ENCODE peak calls at places on chromosome 20, in four cellular contexts. D is Peyer's patch, Y is brain microvascular endothelial cell, V is A549. O is an unnamed sample.

GRCh38 chr20:24996449-24997195 is 4.1 kb upstream of the APMAP start:
- DNase-seq in Y (no peak), D (peak; percentile 53), V (no peak), O (no peak)

GRCh38 chr20:34637245-34638185 is 39.4 kb downstream of the PIGU start:
- DNase-seq in V (no peak), Y (peak; percentile 61), D (no peak), O (no peak)

GRCh38 chr20:17734374-17734773 is 34.6 kb downstream of the BANF2 start:
- DNase-seq in V (no peak), Y (no peak), D (no peak), O (no peak)

GRCh38 chr20:21280496-21281016 is 22.6 kb upstream of the XRN2 start:
- DNase-seq in Y (no peak), V (no peak), D (no peak), O (no peak)

GRCh38 chr20:46962452-46963195 is 68.0 kb downstream of the EYA2 start:
- DNase-seq in Y (no peak), V (no peak), D (no peak), O (no peak)

GRCh38 chr20:32993484-32994050 is 10.7 kb downstream of the SUN5 start:
- DNase-seq in V (no peak), D (no peak), Y (no peak), O (no peak)

GRCh38 chr20:14790771-14791517 is 453.5 kb upstream of the FLRT3 start:
- DNase-seq in Y (peak; percentile 20), V (no peak), D (no peak), O (no peak)

GRCh38 chr20:38217791-38218565 is 42.6 kb downstream of the KIAA1755 start:
- DNase-seq in Y (peak; percentile 96), V (peak; percentile 92), D (no peak), O (no peak)

GRCh38 chr20:62760536-62761057 is 35.7 kb upstream of the MRGBP start:
- DNase-seq in D (no peak), V (no peak), Y (no peak), O (no peak)

GRCh38 chr20:37267684-37268313 is 6.2 kb upstream of the GHRH start:
- DNase-seq in Y (no peak), V (no peak), D (no peak), O (no peak)

GRCh38 chr20:54431545-54431944 is 43.8 kb upstream of the DOK5 start:
- DNase-seq in D (no peak), V (no peak), Y (no peak), O (no peak)

GRCh38 chr20:4813839-4814695 is 92.4 kb downstream of the PRND start:
- DNase-seq in D (no peak), Y (no peak), V (no peak), O (peak; percentile 89)
- H3K4me3 ChIP-seq in D (peak overlapping the region; percentile 36), Y (no peak overlapping the region), V (no peak overlapping the region), O (peak overlapping the region; percentile 61)

GRCh38 chr20:19457551-19457950 is 245.1 kb downstream of the SLC24A3 start:
- DNase-seq in Y (no peak), D (no peak), V (no peak), O (no peak)
- TF ChIP-seq CTCF in Y (no peak), D (no peak), V (no peak), O (no peak)

GRCh38 chr20:57659789-57660509 is 39.7 kb upstream of the ZBP1 start:
- DNase-seq in V (no peak), D (peak; percentile 39), Y (no peak), O (no peak)

GRCh38 chr20:57661201-57662027 is 41.2 kb upstream of the ZBP1 start:
- DNase-seq in D (peak; percentile 41), V (no peak), Y (no peak), O (no peak)

GRCh38 chr20:57662028-57662312 is 41.7 kb upstream of the ZBP1 start:
- DNase-seq in V (no peak), D (no peak), Y (no peak), O (no peak)

GRCh38 chr20:57659131-57659788 is 39.0 kb upstream of the ZBP1 start:
- DNase-seq in V (no peak), Y (no peak), D (peak; percentile 42), O (no peak)

GRCh38 chr20:57660510-57661199 is 40.4 kb upstream of the ZBP1 start:
- DNase-seq in V (no peak), D (peak; percentile 28), Y (no peak), O (no peak)
- H3K4me3 ChIP-seq in V (no peak overlapping the region), D (no peak overlapping the region), Y (no peak overlapping the region), O (no peak overlapping the region)

GRCh38 chr20:7025635-7026034 is 258.1 kb downstream of the BMP2 start:
- DNase-seq in Y (no peak), V (no peak), D (no peak), O (no peak)

GRCh38 chr20:7029005-7029404 is 261.5 kb downstream of the BMP2 start:
- DNase-seq in V (no peak), Y (no peak), D (no peak), O (no peak)

GRCh38 chr20:7031222-7031621 is 263.7 kb downstream of the BMP2 start:
- DNase-seq in D (no peak), Y (no peak), V (peak; percentile 5), O (no peak)
- TF ChIP-seq CTCF in D (no peak), Y (peak; percentile 38), V (no peak), O (no peak)

GRCh38 chr20:7375905-7376304 is 564.4 kb downstream of the HAO1 start:
- DNase-seq in V (no peak), D (no peak), Y (no peak), O (peak; percentile 1)
- H3K4me3 ChIP-seq in V (no peak overlapping the region), D (no peak overlapping the region), Y (no peak overlapping the region), O (no peak overlapping the region)

GRCh38 chr20:45470939-45471338 is 1.4 kb downstream of the WFDC2 start:
- DNase-seq in D (no peak), Y (no peak), V (no peak), O (no peak)
- TF ChIP-seq CTCF in D (no peak), Y (peak; percentile 22), V (no peak), O (peak; percentile 24)

DNA sequence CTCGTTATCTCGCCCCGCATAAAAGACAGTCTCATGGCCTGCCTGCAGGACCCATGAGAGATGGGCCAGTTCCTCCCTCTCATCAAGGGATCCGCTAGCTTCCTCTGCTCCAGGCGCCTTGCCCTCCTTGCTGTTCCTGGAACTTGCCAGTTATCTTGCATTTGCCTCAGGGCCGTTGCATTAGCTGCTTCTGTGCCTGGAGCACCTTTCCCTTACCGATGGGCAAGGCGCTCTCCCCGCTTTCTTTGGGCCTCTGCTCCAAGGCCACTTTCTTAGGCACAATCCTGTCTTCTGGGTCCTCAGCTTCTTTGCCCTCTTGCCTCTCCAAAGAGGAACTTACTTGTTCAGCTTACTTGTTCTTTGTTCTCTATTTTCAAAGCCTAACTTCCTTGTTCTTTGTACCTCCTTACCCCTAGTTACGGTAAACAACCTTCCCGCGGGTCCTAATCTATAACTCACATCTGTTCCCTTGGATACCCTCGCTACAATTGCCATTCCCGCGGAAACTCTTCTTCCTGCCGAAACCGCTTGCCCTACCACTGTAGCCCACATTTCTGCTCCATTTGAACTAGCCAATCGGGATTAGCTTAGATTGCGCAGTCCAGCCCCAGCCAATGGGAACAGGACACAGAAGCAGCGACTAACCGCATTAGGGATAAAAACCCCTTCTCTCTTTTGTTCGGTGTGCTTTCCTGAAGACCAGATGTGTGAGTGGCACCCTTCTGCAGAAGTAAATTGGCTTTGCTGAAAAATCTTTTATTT is 887 bp upstream of the NSFL1C start:
- DNase-seq in V (no peak), D (peak; percentile 68), Y (no peak), O (no peak)
- H3K4me3 ChIP-seq in V (peak overlapping the region; percentile 97), D (peak overlapping the region; percentile 85), Y (no peak overlapping the region), O (no peak overlapping the region)

GRCh38 chr20:44035924-44036323 is 121.3 kb downstream of the TOX2 start:
- DNase-seq in Y (no peak), D (peak; percentile 19), V (no peak), O (no peak)
- TF ChIP-seq CTCF in Y (no peak), D (no peak), V (no peak), O (no peak)

GRCh38 chr20:3808544-3808943 is 11.8 kb upstream of the AP5S1 start:
- DNase-seq in D (no peak), V (no peak), Y (no peak), O (no peak)
- H3K4me3 ChIP-seq in D (no peak overlapping the region), V (peak overlapping the region; percentile 13), Y (no peak overlapping the region), O (no peak overlapping the region)